ENCODE peak calls at places on chromosome 7, in eight cellular contexts. I, J, F, H, N, P, L and X are unnamed samples.
A peak's percentile ranks its signal among the peaks of the same experiment; 100 is the strongest.

GRCh38 chr7:95772298-95772770 is at the start of gene DYNC1I1:
- DNase-seq in I (peak; percentile 62), J (peak; percentile 75), F (peak; percentile 87), H (peak; percentile 36), N (peak; percentile 54), P (peak; percentile 92), L (peak; percentile 58), X (peak; percentile 36)

GRCh38 chr7:70775570-70776156 is 356.3 kb upstream of the GALNT17 start:
- DNase-seq in I (peak; percentile 3), J (peak; percentile 87), F (no peak), H (no peak), N (peak; percentile 14), P (no peak), L (no peak), X (no peak)

GRCh38 chr7:130695840-130696239 is 9.5 kb upstream of the TSGA13 start:
- DNase-seq in I (peak; percentile 39), J (peak; percentile 27), F (no peak), H (no peak), N (peak; percentile 61), P (no peak), L (no peak), X (peak; percentile 41)

GRCh38 chr7:138886501-138886917 is 88.5 kb upstream of the ATP6V0A4 start:
- DNase-seq in I (peak; percentile 66), J (peak; percentile 79), F (no peak), H (no peak), N (peak; percentile 85), P (no peak), L (no peak), X (peak; percentile 58)

GRCh38 chr7:157502701-157503111 is 165.9 kb downstream of the DNAJB6 start:
- DNase-seq in I (peak; percentile 21), J (no peak), F (peak; percentile 56), H (peak; percentile 50), N (peak; percentile 34), P (peak; percentile 55), L (no peak), X (no peak)

GRCh38 chr7:116698396-116698795 is 26.4 kb downstream of the MET start:
- DNase-seq in I (no peak), J (no peak), F (no peak), H (no peak), N (no peak), P (no peak), L (no peak), X (no peak)

GRCh38 chr7:133585003-133585668 is 332.3 kb downstream of the EXOC4 start:
- DNase-seq in I (no peak), J (no peak), F (no peak), H (no peak), N (no peak), P (no peak), L (no peak), X (no peak)

GRCh38 chr7:98206451-98207330 is 4.5 kb upstream of the BHLHA15 start:
- DNase-seq in I (no peak), J (no peak), F (peak; percentile 47), H (no peak), N (no peak), P (peak; percentile 75), L (no peak), X (no peak)

GRCh38 chr7:36103837-36104561 is 49.1 kb upstream of the EEPD1 start:
- DNase-seq in I (no peak), J (no peak), F (no peak), H (no peak), N (no peak), P (no peak), L (no peak), X (no peak)